ENCODE peak calls at places on chromosomes 3 and 15, in eight cellular contexts. I is T-cell, X is WTC11, A is T-helper 2 cell, O is OCI-LY7, Z is T-helper 1 cell, Y is NCI-H2081, L is iPS-NIHi11. K is an unnamed sample.

GRCh38 chr3:48694610-48695051 is 8.9 kb upstream of the NCKIPSD start:
- DNase-seq in I (no peak), X (no peak), A (no peak), O (no peak), Z (no peak), Y (no peak), L (no peak), K (peak; percentile 80)

GRCh38 chr3:101279162-101279561 is 41.2 kb downstream of the IMPG2 start:
- DNase-seq in I (no peak), X (no peak), A (no peak), O (no peak), Z (no peak), Y (no peak), L (no peak), K (no peak)

GRCh38 chr15:60865507-60865906 is 363.6 kb downstream of the RORA start:
- DNase-seq in I (no peak), X (no peak), A (no peak), O (no peak), Z (no peak), Y (no peak), L (no peak), K (no peak)

GRCh38 chr3:134318166-134318565 is 56.1 kb downstream of the AMOTL2 start:
- DNase-seq in I (no peak), X (no peak), A (no peak), O (no peak), Z (no peak), Y (no peak), L (no peak), K (no peak)

GRCh38 chr15:58454950-58455401 is 23.2 kb downstream of the LIPC start:
- DNase-seq in I (no peak), X (no peak), A (no peak), O (no peak), Z (no peak), Y (peak; percentile 37), L (no peak), K (no peak)

GRCh38 chr3:63656791-63657190 is 4.3 kb downstream of the SNTN start:
- DNase-seq in I (no peak), X (no peak), A (no peak), O (no peak), Z (no peak), Y (no peak), L (no peak), K (no peak)

GRCh38 chr3:184491011-184491576 is 70.5 kb upstream of the EPHB3 start:
- DNase-seq in I (no peak), X (no peak), A (no peak), O (no peak), Z (no peak), Y (no peak), L (no peak), K (no peak)

GRCh38 chr3:49410844-49411549 is 779 bp downstream of the RHOA start:
- DNase-seq in I (no peak), X (no peak), A (no peak), O (no peak), Z (no peak), Y (no peak), L (no peak), K (no peak)

GRCh38 chr3:106573605-106574004 is 704.8 kb upstream of the CBLB start:
- DNase-seq in I (no peak), X (no peak), A (no peak), O (no peak), Z (no peak), Y (no peak), L (no peak), K (no peak)

GRCh38 chr3:67601919-67602608 is 52.3 kb downstream of the SUCLG2 start:
- DNase-seq in I (no peak), X (no peak), A (no peak), O (no peak), Z (no peak), Y (no peak), L (no peak), K (no peak)

GRCh38 chr15:61892140-61892539 is 168.1 kb downstream of the VPS13C start:
- DNase-seq in I (no peak), X (no peak), A (no peak), O (no peak), Z (no peak), Y (no peak), L (peak; percentile 9), K (no peak)

GRCh38 chr3:7263347-7264195 is 402.7 kb downstream of the GRM7 start:
- DNase-seq in I (no peak), X (no peak), A (no peak), O (no peak), Z (no peak), Y (no peak), L (no peak), K (no peak)

GRCh38 chr3:136078421-136079364 is 113.2 kb downstream of the PPP2R3A start:
- DNase-seq in I (no peak), X (no peak), A (no peak), O (peak; percentile 48), Z (no peak), Y (peak; percentile 47), L (no peak), K (peak; percentile 70)

GRCh38 chr3:176262071-176262470 is 935.2 kb downstream of the TBL1XR1 start:
- DNase-seq in I (no peak), X (no peak), A (no peak), O (no peak), Z (no peak), Y (no peak), L (no peak), K (no peak)

GRCh38 chr3:130276203-130276803 is 69.2 kb upstream of the COL6A5 start:
- DNase-seq in I (no peak), X (no peak), A (no peak), O (peak; percentile 58), Z (no peak), Y (peak; percentile 54), L (peak; percentile 67), K (peak; percentile 57)

GRCh38 chr3:138359137-138359536 is 10.8 kb downstream of the MRAS start:
- DNase-seq in I (no peak), X (no peak), A (no peak), O (no peak), Z (no peak), Y (no peak), L (no peak), K (no peak)

GRCh38 chr15:85622432-85622831 is 172.3 kb downstream of the KLHL25 start:
- DNase-seq in I (no peak), X (no peak), A (no peak), O (no peak), Z (no peak), Y (no peak), L (no peak), K (no peak)

GRCh38 chr15:88018865-88019626 is 237.5 kb downstream of the NTRK3 start:
- DNase-seq in I (no peak), X (no peak), A (no peak), O (no peak), Z (no peak), Y (no peak), L (no peak), K (no peak)

GRCh38 chr3:10136426-10137005 is 5.1 kb upstream of the VHL start:
- DNase-seq in I (no peak), X (no peak), A (no peak), O (no peak), Z (no peak), Y (no peak), L (no peak), K (no peak)

GRCh38 chr3:196502775-196503181 is 790 bp downstream of the RNF168 start:
- DNase-seq in I (peak; percentile 49), X (no peak), A (peak; percentile 69), O (peak; percentile 54), Z (peak; percentile 36), Y (peak; percentile 26), L (peak; percentile 23), K (peak; percentile 52)

GRCh38 chr3:84959470-84960380 is 936 bp downstream of the CADM2 start:
- DNase-seq in I (no peak), X (peak; percentile 71), A (no peak), O (no peak), Z (no peak), Y (peak; percentile 4), L (peak; percentile 28), K (peak; percentile 46)

GRCh38 chr3:148008591-148008990 is 599.4 kb downstream of the ZIC1 start:
- DNase-seq in I (no peak), X (no peak), A (no peak), O (no peak), Z (no peak), Y (no peak), L (no peak), K (no peak)

GRCh38 chr3:67000006-67000405 is 1.9 kb downstream of the KBTBD8 start:
- DNase-seq in I (no peak), X (no peak), A (no peak), O (peak; percentile 82), Z (no peak), Y (no peak), L (no peak), K (peak; percentile 63)

GRCh38 chr15:89400121-89400996 is 65.7 kb upstream of the POLG start:
- DNase-seq in I (no peak), X (peak; percentile 38), A (no peak), O (no peak), Z (no peak), Y (no peak), L (no peak), K (no peak)

GRCh38 chr3:3109407-3110298 is 521 bp downstream of the IL5RA start:
- DNase-seq in I (peak; percentile 5), X (no peak), A (no peak), O (no peak), Z (no peak), Y (no peak), L (no peak), K (no peak)

GRCh38 chr15:90560229-90560771 is 30.6 kb downstream of the CRTC3 start:
- DNase-seq in I (no peak), X (no peak), A (no peak), O (no peak), Z (no peak), Y (no peak), L (no peak), K (peak; percentile 80)

GRCh38 chr3:107630779-107631178 is 108.0 kb downstream of the BBX start:
- DNase-seq in I (no peak), X (no peak), A (no peak), O (no peak), Z (no peak), Y (no peak), L (no peak), K (no peak)

GRCh38 chr15:71709808-71710418 is 100.4 kb upstream of the NR2E3 start:
- DNase-seq in I (no peak), X (no peak), A (no peak), O (no peak), Z (no peak), Y (no peak), L (no peak), K (no peak)

GRCh38 chr3:170978335-170978745 is 48.2 kb downstream of the SLC2A2 start:
- DNase-seq in I (no peak), X (no peak), A (no peak), O (no peak), Z (no peak), Y (no peak), L (no peak), K (no peak)

GRCh38 chr15:98668566-98669308 is 20.4 kb downstream of the IGF1R start:
- DNase-seq in I (no peak), X (no peak), A (no peak), O (no peak), Z (no peak), Y (no peak), L (no peak), K (no peak)

GRCh38 chr3:157493627-157494550 is 9.3 kb downstream of the VEPH1 start:
- DNase-seq in I (no peak), X (no peak), A (no peak), O (peak; percentile 12), Z (no peak), Y (peak; percentile 72), L (no peak), K (peak; percentile 83)

GRCh38 chr15:86106306-86106705 is 26.6 kb downstream of the AGBL1 start:
- DNase-seq in I (no peak), X (no peak), A (no peak), O (no peak), Z (no peak), Y (no peak), L (no peak), K (no peak)

GRCh38 chr3:185153170-185153733 is 392 bp upstream of the C3orf70 start:
- DNase-seq in I (no peak), X (peak; percentile 69), A (no peak), O (no peak), Z (no peak), Y (no peak), L (peak; percentile 88), K (peak; percentile 42)

GRCh38 chr3:4512895-4513616 is 19.9 kb downstream of the ITPR1 start:
- DNase-seq in I (no peak), X (no peak), A (no peak), O (no peak), Z (no peak), Y (no peak), L (no peak), K (no peak)